ENCODE peak calls at places on chromosomes 1 and 21, in seven cellular contexts. H, X, J, K, B, G and C are unnamed samples.

GRCh38 chr21:17819878-17820232 is 699 bp upstream of the C21orf91 start:
- DNase-seq in H (no peak), X (no peak), J (no peak), K (no peak), B (no peak), G (peak), C (no peak)

GRCh38 chr1:73639494-73639893 is 558.5 kb downstream of the LRRIQ3 start:
- DNase-seq in H (no peak), X (no peak), J (no peak), K (no peak), B (no peak), G (no peak), C (no peak)

GRCh38 chr1:209045326-209046057 is 538.0 kb upstream of the CAMK1G start:
- DNase-seq in H (no peak), X (peak), J (no peak), K (no peak), B (no peak), G (no peak), C (no peak)

GRCh38 chr21:28337319-28337718 is 655.4 kb downstream of the LTN1 start:
- DNase-seq in H (no peak), X (peak), J (peak), K (peak), B (peak), G (no peak), C (peak)

GRCh38 chr1:44604167-44604955 is 69.9 kb downstream of the TMEM53 start:
- DNase-seq in H (no peak), X (no peak), J (no peak), K (no peak), B (no peak), G (no peak), C (no peak)

GRCh38 chr1:165257969-165258459 is 98.5 kb downstream of the LMX1A start:
- DNase-seq in H (peak), X (peak), J (peak), K (peak), B (peak), G (peak), C (peak)

GRCh38 chr1:201637282-201638076 is 98.6 kb downstream of the NAV1 start:
- DNase-seq in H (no peak), X (peak), J (peak), K (no peak), B (peak), G (no peak), C (peak)

GRCh38 chr1:91098299-91098901 is 76.6 kb upstream of the ZNF644 start:
- DNase-seq in H (no peak), X (no peak), J (no peak), K (no peak), B (no peak), G (no peak), C (no peak)

GRCh38 chr1:65524931-65525296 is 104.4 kb downstream of the LEPR start:
- DNase-seq in H (no peak), X (no peak), J (no peak), K (no peak), B (no peak), G (no peak), C (no peak)

GRCh38 chr1:203771901-203772301 is 6.9 kb downstream of the LAX1 start:
- DNase-seq in H (no peak), X (peak), J (peak), K (no peak), B (peak), G (no peak), C (peak)

GRCh38 chr1:43509007-43509739 is 21.5 kb upstream of the PTPRF start:
- DNase-seq in H (no peak), X (peak), J (peak), K (no peak), B (no peak), G (peak), C (peak)

GRCh38 chr1:62530516-62531154 is 66.7 kb upstream of the ANGPTL3 start:
- DNase-seq in H (peak), X (peak), J (peak), K (no peak), B (peak), G (no peak), C (peak)

GRCh38 chr21:45139473-45139872 is 65.1 kb downstream of the ADARB1 start:
- DNase-seq in H (no peak), X (no peak), J (no peak), K (no peak), B (no peak), G (no peak), C (no peak)

GRCh38 chr1:231313661-231314060 is 24.0 kb downstream of the EXOC8 start:
- DNase-seq in H (no peak), X (no peak), J (no peak), K (no peak), B (no peak), G (no peak), C (no peak)

GRCh38 chr1:203627819-203628184 is 1.2 kb downstream of the ATP2B4 start:
- DNase-seq in H (no peak), X (peak), J (peak), K (no peak), B (peak), G (no peak), C (no peak)

GRCh38 chr1:159972443-159973205 is 18.6 kb upstream of the SLAMF9 start:
- DNase-seq in H (no peak), X (no peak), J (no peak), K (no peak), B (no peak), G (peak), C (no peak)

GRCh38 chr1:104991702-104992101 is 1242.0 kb downstream of the AMY1C start:
- DNase-seq in H (no peak), X (no peak), J (no peak), K (no peak), B (no peak), G (no peak), C (peak)

GRCh38 chr21:32772281-32773047 is 909 bp upstream of the PAXBP1 start:
- DNase-seq in H (no peak), X (peak), J (peak), K (no peak), B (peak), G (peak), C (peak)

GRCh38 chr1:8311068-8311718 is 6.7 kb upstream of the SLC45A1 start:
- DNase-seq in H (no peak), X (no peak), J (no peak), K (no peak), B (no peak), G (no peak), C (no peak)

GRCh38 chr1:247421074-247421473 is 5.1 kb downstream of the NLRP3 start:
- DNase-seq in H (peak), X (no peak), J (no peak), K (no peak), B (no peak), G (no peak), C (no peak)

GRCh38 chr1:172823534-172823933 is 164.6 kb downstream of the FASLG start:
- DNase-seq in H (no peak), X (peak), J (peak), K (no peak), B (peak), G (no peak), C (peak)

GRCh38 chr1:70043806-70044205 is 161.6 kb downstream of the LRRC40 start:
- DNase-seq in H (no peak), X (peak), J (peak), K (peak), B (peak), G (no peak), C (peak)